ENCODE peak calls at places on chromosomes 12 and 14, in four cellular contexts. M is A549, W is HTR-8/SVneo, V is NCI-H1092. C is an unnamed sample.

GRCh38 chr12:105384220-105384619 is 53.7 kb downstream of the C12orf75 start:
- DNase-seq in W (no peak), M (no peak), V (no peak), C (no peak)

GRCh38 chr12:55862286-55862685 is 19.6 kb upstream of the MMP19 start:
- DNase-seq in M (peak), V (no peak), W (no peak), C (no peak)

GRCh38 chr14:91326514-91326832 is 82.0 kb upstream of the GPR68 start:
- DNase-seq in W (no peak), V (no peak), M (no peak), C (peak)

GRCh38 chr12:69423037-69423905 is 46.9 kb upstream of the FRS2 start:
- DNase-seq in W (no peak), M (no peak), V (no peak), C (no peak)

GRCh38 chr14:20679907-20680306 is 4.5 kb upstream of the RNASE4 start:
- DNase-seq in W (no peak), V (no peak), M (peak), C (peak)

GRCh38 chr12:105555556-105555973 is 225.1 kb downstream of the C12orf75 start:
- DNase-seq in V (no peak), M (peak), W (no peak), C (no peak)

GRCh38 chr12:6460751-6461371 is 9.0 kb downstream of the TAPBPL start:
- DNase-seq in W (no peak), M (no peak), V (no peak), C (no peak)

GRCh38 chr14:28494196-28494595 is 272.4 kb upstream of the FOXG1 start:
- DNase-seq in M (peak), W (no peak), V (no peak), C (no peak)

GRCh38 chr14:78016532-78016931 is 153.6 kb upstream of the NRXN3 start:
- DNase-seq in V (no peak), M (no peak), W (no peak), C (no peak)

GRCh38 chr12:104354868-104355570 is 51.5 kb downstream of the EID3 start:
- DNase-seq in W (no peak), V (no peak), M (no peak), C (no peak)

GRCh38 chr12:109540526-109541411 is 32.5 kb downstream of the MMAB start:
- DNase-seq in W (no peak), V (no peak), M (no peak), C (no peak)

C was measured in HT-29.